ENCODE peak calls at places on chromosomes 13 and 19, in five cellular contexts. G is caudate nucleus, V is Kasumi-1, L is body of pancreas, I is Calu3. K is an unnamed sample.

GRCh38 chr13:92187378-92187989 is 789.1 kb downstream of the GPC5 start:
- DNase-seq in G (no peak), V (peak), L (peak), I (no peak), K (peak)

GRCh38 chr19:31354316-31354715 is 5.1 kb upstream of the TSHZ3 start:
- DNase-seq in G (no peak), V (no peak), L (no peak), I (no peak), K (no peak)

GRCh38 chr19:1630012-1630411 is 22.4 kb downstream of the TCF3 start:
- DNase-seq in G (no peak), V (no peak), L (no peak), I (no peak), K (no peak)

GRCh38 chr19:815079-815774 is 6.5 kb downstream of the PLPPR3 start:
- DNase-seq in G (no peak), V (no peak), L (no peak), I (no peak), K (no peak)

GRCh38 chr13:33312150-33312908 is 26.8 kb upstream of the STARD13 start:
- DNase-seq in G (no peak), V (no peak), L (no peak), I (no peak), K (no peak)

GRCh38 chr13:44810067-44810840 is 179.0 kb downstream of the NUFIP1 start:
- DNase-seq in G (no peak), V (no peak), L (peak), I (peak), K (no peak)

GRCh38 chr19:35040826-35041547 is 534 bp upstream of the HPN start:
- DNase-seq in G (peak), V (no peak), L (peak), I (peak), K (peak)

GRCh38 chr19:17473041-17473440 is 2.7 kb downstream of the SLC27A1 start:
- DNase-seq in G (no peak), V (peak), L (peak), I (peak), K (no peak)

GRCh38 chr13:41061914-41062837 is 867 bp downstream of the WBP4 start:
- DNase-seq in G (no peak), V (no peak), L (no peak), I (no peak), K (no peak)

GRCh38 chr19:42176649-42176989 is 40.9 kb downstream of the DEDD2 start:
- DNase-seq in G (no peak), V (no peak), L (no peak), I (no peak), K (peak)

GRCh38 chr13:29664591-29664990 is 69.1 kb upstream of the SLC7A1 start:
- DNase-seq in G (no peak), V (peak), L (no peak), I (no peak), K (no peak)

GRCh38 chr19:50548191-50549058 is 19.8 kb downstream of the LRRC4B start:
- DNase-seq in G (peak), V (no peak), L (no peak), I (no peak), K (no peak)

GRCh38 chr19:50203281-50204080 is at the start of gene MYH14:
- DNase-seq in G (peak), V (no peak), L (peak), I (peak), K (peak)

GRCh38 chr13:91196958-91197357 is 150.5 kb upstream of the MIR17HG start:
- DNase-seq in G (no peak), V (no peak), L (no peak), I (no peak), K (no peak)

GRCh38 chr13:110877737-110878136 is 37.1 kb downstream of the ANKRD10 start:
- DNase-seq in G (no peak), V (no peak), L (no peak), I (no peak), K (no peak)

GRCh38 chr19:48539503-48540096 is 12.4 kb upstream of the SULT2B1 start:
- DNase-seq in G (peak), V (no peak), L (peak), I (no peak), K (no peak)

GRCh38 chr19:46753420-46754155 is 7.3 kb upstream of the STRN4 start:
- DNase-seq in G (no peak), V (peak), L (peak), I (peak), K (peak)

GRCh38 chr19:40175820-40176219 is 15.4 kb upstream of the MAP3K10 start:
- DNase-seq in G (no peak), V (no peak), L (no peak), I (no peak), K (no peak)

GRCh38 chr19:29477831-29478577 is 47.8 kb upstream of the VSTM2B start:
- DNase-seq in G (no peak), V (no peak), L (no peak), I (no peak), K (no peak)

GRCh38 chr19:16509141-16510061 is 13.2 kb downstream of the C19orf44 start:
- DNase-seq in G (peak), V (no peak), L (no peak), I (no peak), K (no peak)

GRCh38 chr19:49690656-49691242 is at the start of gene CPT1C:
- DNase-seq in G (peak), V (no peak), L (peak), I (no peak), K (peak)

GRCh38 chr19:12764698-12765097 is 10.7 kb downstream of the HOOK2 start:
- DNase-seq in G (no peak), V (no peak), L (no peak), I (no peak), K (no peak)

GRCh38 chr19:51250786-51251452 is at the start of gene SIGLECL1:
- DNase-seq in G (no peak), V (no peak), L (no peak), I (no peak), K (no peak)

GRCh38 chr13:113764793-113765190 is 5.8 kb downstream of the TMEM255B start:
- DNase-seq in G (no peak), V (no peak), L (no peak), I (no peak), K (no peak)

GRCh38 chr13:40564342-40564997 is 102.0 kb downstream of the FOXO1 start:
- DNase-seq in G (no peak), V (no peak), L (no peak), I (no peak), K (no peak)

GRCh38 chr19:16609511-16609910 is 18.5 kb downstream of the MED26 start:
- DNase-seq in G (no peak), V (no peak), L (no peak), I (no peak), K (no peak)

GRCh38 chr13:96460571-96460970 is 370.7 kb downstream of the HS6ST3 start:
- DNase-seq in G (no peak), V (no peak), L (no peak), I (no peak), K (no peak)